ENCODE peak calls at places on chromosome 3, in four cellular contexts. One of them, this sample, is unnamed.

GRCh38 chr3:61876797-61877196 is 315.4 kb downstream of the PTPRG start:
- DNase-seq in body of pancreas: no peak
- DNase-seq in IMR-90: peak; percentile 72
- DNase-seq in sigmoid colon: no peak
- DNase-seq in this sample: no peak

GRCh38 chr3:15180042-15180611 is 25.9 kb upstream of the CAPN7 start:
- DNase-seq in body of pancreas: no peak
- DNase-seq in IMR-90: no peak
- DNase-seq in sigmoid colon: no peak
- DNase-seq in this sample: no peak

GRCh38 chr3:161510510-161511260 is 14.1 kb downstream of the OTOL1 start:
- DNase-seq in body of pancreas: no peak
- DNase-seq in IMR-90: no peak
- DNase-seq in sigmoid colon: no peak
- DNase-seq in this sample: no peak

GRCh38 chr3:16148213-16148612 is 26.3 kb upstream of the GALNT15 start:
- DNase-seq in body of pancreas: no peak
- DNase-seq in IMR-90: no peak
- DNase-seq in sigmoid colon: no peak
- DNase-seq in this sample: no peak

GRCh38 chr3:142318331-142318730 is 92.9 kb upstream of the GK5 start:
- DNase-seq in body of pancreas: no peak
- DNase-seq in IMR-90: peak; percentile 38
- DNase-seq in sigmoid colon: no peak
- DNase-seq in this sample: no peak

GRCh38 chr3:191235331-191236314 is 36.6 kb downstream of the OSTN start:
- DNase-seq in body of pancreas: no peak
- DNase-seq in IMR-90: peak; percentile 63
- DNase-seq in sigmoid colon: no peak
- DNase-seq in this sample: no peak

GRCh38 chr3:126133606-126134005 is 46.8 kb downstream of the ALDH1L1 start:
- DNase-seq in body of pancreas: peak; percentile 7
- DNase-seq in IMR-90: no peak
- DNase-seq in sigmoid colon: peak; percentile 45
- DNase-seq in this sample: peak; percentile 11

GRCh38 chr3:18591120-18591519 is 166.0 kb upstream of the SATB1 start:
- DNase-seq in body of pancreas: no peak
- DNase-seq in IMR-90: no peak
- DNase-seq in sigmoid colon: no peak
- DNase-seq in this sample: no peak

GRCh38 chr3:46908294-46908985 is 30.9 kb downstream of the PTH1R start:
- DNase-seq in body of pancreas: peak; percentile 43
- DNase-seq in IMR-90: peak; percentile 66
- DNase-seq in sigmoid colon: peak; percentile 57
- DNase-seq in this sample: no peak

GRCh38 chr3:46162975-46163550 is 45.0 kb downstream of the CCR1 start:
- DNase-seq in body of pancreas: no peak
- DNase-seq in IMR-90: no peak
- DNase-seq in sigmoid colon: no peak
- DNase-seq in this sample: no peak

GRCh38 chr3:13895155-13896105 is 15.6 kb upstream of the WNT7A start:
- DNase-seq in body of pancreas: peak; percentile 96
- DNase-seq in IMR-90: peak; percentile 71
- DNase-seq in sigmoid colon: peak; percentile 97
- DNase-seq in this sample: peak; percentile 86
- TF ChIP-seq POLR2A in body of pancreas: peak; percentile 78
- TF ChIP-seq POLR2A in IMR-90: no peak
- TF ChIP-seq POLR2A in sigmoid colon: peak; percentile 85
- TF ChIP-seq POLR2A in this sample: peak; percentile 70

GRCh38 chr3:69012111-69012835 is 1.2 kb downstream of the EOGT start:
- DNase-seq in body of pancreas: peak; percentile 65
- DNase-seq in IMR-90: peak; percentile 63
- DNase-seq in sigmoid colon: peak; percentile 82
- DNase-seq in this sample: peak; percentile 58
- TF ChIP-seq CTCF in body of pancreas: no peak
- TF ChIP-seq CTCF in IMR-90: no peak
- TF ChIP-seq CTCF in sigmoid colon: no peak
- TF ChIP-seq CTCF in this sample: no peak

GRCh38 chr3:9940746-9941145 is 7.1 kb downstream of the CRELD1 start:
- DNase-seq in body of pancreas: no peak
- DNase-seq in IMR-90: no peak
- DNase-seq in sigmoid colon: no peak
- DNase-seq in this sample: no peak
- TF ChIP-seq POLR2A in body of pancreas: no peak
- TF ChIP-seq POLR2A in IMR-90: no peak
- TF ChIP-seq POLR2A in sigmoid colon: no peak
- TF ChIP-seq POLR2A in this sample: no peak

DNA sequence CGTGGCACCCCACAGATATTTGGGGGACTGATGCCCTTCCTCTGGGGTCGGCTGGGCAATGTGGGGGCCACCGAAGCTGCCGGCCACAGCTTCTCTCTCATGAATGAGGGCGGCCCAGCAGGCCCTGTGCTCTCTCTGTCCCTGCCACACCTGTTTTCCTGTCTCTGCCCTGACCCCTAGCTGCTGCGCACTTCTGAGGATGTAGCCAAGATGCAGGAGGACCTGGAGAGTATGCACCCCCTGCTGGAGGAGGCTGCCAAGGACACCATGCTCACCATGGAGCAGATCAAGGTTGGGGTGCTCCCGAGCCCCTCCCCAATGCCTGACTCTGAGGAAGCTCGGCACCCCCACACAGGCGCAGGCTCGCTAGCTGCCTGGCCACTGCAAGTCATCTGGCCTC is 59.7 kb downstream of the SEMA3G start:
- DNase-seq in body of pancreas: no peak
- DNase-seq in IMR-90: peak; percentile 41
- DNase-seq in sigmoid colon: no peak
- DNase-seq in this sample: no peak
- TF ChIP-seq CTCF in body of pancreas: peak; percentile 14
- TF ChIP-seq CTCF in IMR-90: peak; percentile 65
- TF ChIP-seq CTCF in sigmoid colon: no peak
- TF ChIP-seq CTCF in this sample: no peak